ENCODE peak calls at places on chromosome X, in seven cellular contexts. T is fibroblast of lung, F is A673, J is SK-N-MC, I is A549, Z is cardiac muscle cell, Q is lower lobe of right lung. K is an unnamed sample.

GRCh38 chrX:1593286-1594271 is 2.2 kb downstream of the AKAP17A start:
- DNase-seq in J (no peak), T (no peak), I (no peak), Q (no peak), F (no peak), Z (no peak), K (peak; percentile 86)

GRCh38 chrX:153642313-153642654 is 4.7 kb upstream of the DUSP9 start:
- DNase-seq in Q (no peak), F (peak; percentile 13), J (no peak), Z (no peak), I (no peak), T (no peak), K (peak; percentile 69)

GRCh38 chrX:147675819-147676218 is 235.9 kb upstream of the FMR1 start:
- DNase-seq in Q (no peak), Z (no peak), J (no peak), I (no peak), T (no peak), F (no peak), K (no peak)

GRCh38 chrX:55342533-55343501 is 78.1 kb upstream of the PAGE3 start:
- DNase-seq in Z (peak; percentile 18), Q (no peak), F (peak; percentile 28), T (no peak), J (peak; percentile 2), I (peak; percentile 40), K (no peak)

GRCh38 chrX:154352012-154352401 is 22.4 kb downstream of the FLNA start:
- DNase-seq in Q (no peak), I (no peak), T (no peak), F (no peak), Z (peak; percentile 1), J (no peak), K (no peak)

GRCh38 chrX:153438522-153438921 is 7.3 kb downstream of the TREX2 start:
- DNase-seq in Z (peak; percentile 55), I (peak; percentile 40), T (no peak), J (no peak), F (peak; percentile 22), Q (no peak), K (no peak)

GRCh38 chrX:109840585-109840984 is 107.5 kb upstream of the ACSL4 start:
- DNase-seq in T (peak; percentile 95), Q (no peak), J (no peak), I (peak; percentile 69), F (peak; percentile 66), Z (peak; percentile 97), K (no peak)

GRCh38 chrX:100363926-100364325 is 46.1 kb downstream of the PCDH19 start:
- DNase-seq in Q (no peak), I (no peak), J (no peak), T (no peak), F (peak; percentile 7), Z (no peak), K (no peak)

GRCh38 chrX:40434947-40435346 is 145.8 kb upstream of the ATP6AP2 start:
- DNase-seq in F (peak; percentile 40), Q (no peak), I (no peak), J (no peak), Z (peak; percentile 64), T (peak; percentile 58), K (no peak)

GRCh38 chrX:97860206-97860605 is 976.5 kb downstream of the RPA4 start:
- DNase-seq in T (peak; percentile 47), J (no peak), F (no peak), I (no peak), Z (no peak), Q (no peak), K (no peak)

GRCh38 chrX:136812286-136812685 is 31.6 kb upstream of the ARHGEF6 start:
- DNase-seq in J (no peak), T (peak; percentile 48), I (no peak), Z (peak; percentile 38), F (no peak), Q (no peak), K (no peak)

GRCh38 chrX:40107291-40108083 is 9.7 kb upstream of the BCOR start:
- DNase-seq in J (no peak), F (peak; percentile 72), Q (peak; percentile 81), Z (peak; percentile 27), I (peak; percentile 74), T (no peak), K (peak; percentile 88)

GRCh38 chrX:130801901-130802300 is 101.1 kb downstream of the ENOX2 start:
- DNase-seq in T (peak; percentile 26), J (no peak), Z (peak; percentile 28), I (no peak), F (no peak), Q (no peak), K (no peak)

GRCh38 chrX:2693123-2693438 is 2.0 kb downstream of the CD99 start:
- DNase-seq in T (no peak), J (no peak), F (no peak), Z (no peak), I (no peak), Q (no peak), K (peak; percentile 49)

GRCh38 chrX:53184836-53185235 is 40.2 kb downstream of the KDM5C start:
- DNase-seq in J (no peak), I (no peak), Z (peak; percentile 13), T (peak; percentile 2), F (no peak), Q (no peak), K (no peak)

GRCh38 chrX:125710403-125711062 is 390.9 kb downstream of the TEX13C start:
- DNase-seq in Q (no peak), F (no peak), T (no peak), J (no peak), I (no peak), Z (no peak), K (peak; percentile 44)

GRCh38 chrX:118552501-118552900 is 56.9 kb downstream of the DOCK11 start:
- DNase-seq in Z (peak; percentile 55), T (peak; percentile 68), F (no peak), I (peak; percentile 63), J (no peak), Q (peak; percentile 48), K (no peak)

GRCh38 chrX:23331701-23332100 is 2.9 kb upstream of the PTCHD1 start:
- DNase-seq in Z (no peak), T (no peak), J (no peak), Q (no peak), I (no peak), F (no peak), K (no peak)

GRCh38 chrX:83416273-83416672 is 91.8 kb upstream of the POU3F4 start:
- DNase-seq in J (no peak), I (no peak), Z (no peak), Q (no peak), F (peak; percentile 0), T (no peak), K (no peak)

GRCh38 chrX:134294548-134294947 is 57.6 kb downstream of the CCDC160 start:
- DNase-seq in Q (no peak), Z (peak; percentile 0), I (no peak), F (peak; percentile 7), T (peak; percentile 2), J (no peak), K (no peak)

GRCh38 chrX:8743126-8743732 is 11.3 kb upstream of the ANOS1 start:
- DNase-seq in Q (peak; percentile 62), J (no peak), T (peak; percentile 38), I (peak; percentile 46), Z (peak; percentile 50), F (peak; percentile 64), K (peak; percentile 85)

GRCh38 chrX:21741869-21742701 is 15.8 kb downstream of the SMPX start:
- DNase-seq in F (no peak), J (no peak), Q (no peak), I (no peak), Z (no peak), T (no peak), K (no peak)

GRCh38 chrX:46325312-46325877 is 219.8 kb downstream of the ZNF674 start:
- DNase-seq in F (peak; percentile 79), T (peak; percentile 42), Q (peak; percentile 52), I (peak; percentile 96), Z (peak; percentile 57), J (no peak), K (no peak)

GRCh38 chrX:123188081-123188480 is 4.0 kb downstream of the GRIA3 start:
- DNase-seq in F (no peak), T (no peak), Q (no peak), Z (no peak), I (no peak), J (no peak), K (no peak)

GRCh38 chrX:111447298-111447697 is 35.3 kb upstream of the DCX start:
- DNase-seq in I (peak; percentile 16), J (peak; percentile 1), Z (peak; percentile 4), Q (no peak), T (no peak), F (peak; percentile 56), K (no peak)

GRCh38 chrX:97471071-97471470 is 587.4 kb downstream of the RPA4 start:
- DNase-seq in I (no peak), Q (no peak), Z (no peak), T (no peak), F (no peak), J (no peak), K (no peak)

GRCh38 chrX:104347860-104348259 is 93.1 kb upstream of the ESX1 start:
- DNase-seq in T (no peak), I (no peak), Q (no peak), J (no peak), F (no peak), Z (peak; percentile 64), K (no peak)

GRCh38 chrX:150625875-150626274 is 57.5 kb downstream of the MTM1 start:
- DNase-seq in J (no peak), Z (no peak), I (no peak), Q (no peak), T (no peak), F (no peak), K (no peak)
- H3K27ac ChIP-seq in J (no peak overlapping the region), Z (no peak overlapping the region), I (no peak overlapping the region), Q (no peak overlapping the region), T (no peak overlapping the region), F (no peak overlapping the region), K (no peak overlapping the region)

GRCh38 chrX:9875801-9876200 is 89.6 kb downstream of the SHROOM2 start:
- DNase-seq in I (no peak), F (peak; percentile 45), Q (no peak), Z (no peak), J (no peak), T (no peak), K (no peak)
- H3K27ac ChIP-seq in I (no peak overlapping the region), F (no peak overlapping the region), Q (no peak overlapping the region), Z (no peak overlapping the region), J (no peak overlapping the region), T (no peak overlapping the region), K (no peak overlapping the region)

DNA sequence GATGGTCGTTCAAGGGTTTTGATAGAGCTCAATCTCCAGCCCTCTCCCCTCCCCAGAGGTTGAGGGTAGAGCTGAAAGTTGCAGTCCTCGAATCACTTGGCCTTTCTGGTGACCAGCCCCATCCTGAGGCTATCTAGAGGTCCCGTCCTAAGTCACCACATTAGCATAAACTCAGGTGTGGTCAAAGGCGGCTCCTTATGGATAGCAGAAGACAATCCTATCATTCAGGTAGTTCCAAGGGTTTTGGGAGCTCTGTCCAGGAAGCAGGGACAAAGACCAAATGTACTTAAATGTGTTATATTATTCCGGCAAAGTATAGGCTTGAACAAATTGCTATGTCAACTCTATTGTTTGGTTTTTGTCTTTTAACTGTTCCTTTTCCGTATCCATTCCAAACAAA is 30.6 kb downstream of the PDK3 start:
- DNase-seq in F (no peak), Z (no peak), J (no peak), I (no peak), Q (no peak), T (no peak), K (no peak)
- H3K27ac ChIP-seq in F (no peak overlapping the region), Z (no peak overlapping the region), J (no peak overlapping the region), I (no peak overlapping the region), Q (no peak overlapping the region), T (no peak overlapping the region), K (no peak overlapping the region)

DNA sequence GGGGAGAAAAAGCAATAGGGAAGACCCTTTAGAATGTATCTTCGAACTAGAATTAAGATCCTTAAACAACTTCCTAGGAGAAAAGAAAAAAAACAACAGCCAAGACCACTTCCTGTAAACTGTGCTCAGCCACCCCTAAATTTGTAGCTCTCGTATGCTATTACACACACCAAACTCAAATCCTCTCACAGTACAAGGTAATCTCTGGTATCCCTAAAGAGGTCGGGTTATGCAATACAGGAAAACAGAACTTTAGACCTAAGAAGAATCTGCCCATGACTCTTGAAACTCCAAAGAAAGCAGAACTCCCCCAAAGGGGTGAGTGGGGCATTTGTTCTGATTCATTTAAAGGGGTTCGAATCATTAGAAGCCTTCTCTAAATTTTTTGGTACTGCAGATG is 170.9 kb upstream of the CASK start:
- DNase-seq in F (no peak), Z (peak; percentile 75), I (no peak), T (no peak), Q (no peak), J (no peak), K (no peak)
- H3K27ac ChIP-seq in F (no peak overlapping the region), Z (no peak overlapping the region), I (peak overlapping the region; percentile 24), T (peak overlapping the region; percentile 34), Q (no peak overlapping the region), J (no peak overlapping the region), K (no peak overlapping the region)